ENCODE peak calls at places on chromosomes 16 and 17, in nine cellular contexts. F is NB4; P is stimulated activated naive CD8-positive, alpha-beta T cell treated with anti-CD3 and anti-CD28 coated beads, Interleukin-15, Interleukin-2, amounts not matched to agents 100 U/mL and 50 U/mL, for 24 hours; Y is DMS 273 treated with DMSO at 0.1 percent for 48 hours; M is A549; X is hypothalamus; W is NCI-H774; R is Ammon's horn; L is CD8-positive, alpha-beta T cell. K is an unnamed sample.

GRCh38 chr17:33689725-33690124 is 396.6 kb upstream of the ASIC2 start:
- DNase-seq in F (no peak), P (no peak), Y (no peak), M (peak; percentile 7), X (no peak), W (no peak), R (no peak), L (no peak), K (no peak)

GRCh38 chr17:76378548-76379274 is 5.7 kb upstream of the SPHK1 start:
- DNase-seq in F (no peak), P (no peak), Y (peak; percentile 84), M (no peak), X (no peak), W (no peak), R (no peak), L (no peak), K (no peak)

GRCh38 chr17:33688771-33689170 is 395.7 kb upstream of the ASIC2 start:
- DNase-seq in F (no peak), P (no peak), Y (no peak), M (no peak), X (no peak), W (no peak), R (no peak), L (no peak), K (no peak)

GRCh38 chr17:73011016-73011486 is 81.4 kb downstream of the SLC39A11 start:
- DNase-seq in F (peak; percentile 79), P (no peak), Y (no peak), M (no peak), X (no peak), W (no peak), R (no peak), L (no peak), K (no peak)

GRCh38 chr17:47797797-47798196 is 23.8 kb downstream of the OSBPL7 start:
- DNase-seq in F (peak; percentile 41), P (no peak), Y (no peak), M (no peak), X (no peak), W (no peak), R (no peak), L (no peak), K (no peak)

GRCh38 chr17:17839792-17840707 is 3.3 kb upstream of the SREBF1 start:
- DNase-seq in F (peak; percentile 93), P (peak; percentile 89), Y (peak; percentile 27), M (peak; percentile 90), X (peak; percentile 86), W (peak; percentile 84), R (peak; percentile 90), L (peak; percentile 70), K (peak; percentile 87)

GRCh38 chr17:28684963-28685362 is 23.0 kb downstream of the SUPT6H start:
- DNase-seq in F (peak; percentile 55), P (no peak), Y (peak; percentile 69), M (peak; percentile 86), X (no peak), W (no peak), R (peak; percentile 93), L (no peak), K (peak; percentile 73)

GRCh38 chr17:81396278-81396721 is 1.0 kb downstream of the BAHCC1 start:
- DNase-seq in F (no peak), P (no peak), Y (no peak), M (no peak), X (peak; percentile 52), W (peak; percentile 67), R (no peak), L (no peak), K (no peak)

GRCh38 chr16:11370084-11370931 is 25.0 kb downstream of the RMI2 start:
- DNase-seq in F (peak; percentile 84), P (no peak), Y (no peak), M (no peak), X (no peak), W (no peak), R (no peak), L (no peak), K (no peak)

GRCh38 chr16:13645525-13645924 is 274.4 kb upstream of the ERCC4 start:
- DNase-seq in F (no peak), P (no peak), Y (no peak), M (no peak), X (no peak), W (no peak), R (no peak), L (no peak), K (no peak)

GRCh38 chr17:45895969-45896793 is 1.8 kb downstream of the MAPT start:
- DNase-seq in F (no peak), P (peak; percentile 3), Y (no peak), M (peak; percentile 45), X (no peak), W (no peak), R (peak; percentile 28), L (no peak), K (no peak)

GRCh38 chr16:67987460-67988160 is 7.3 kb upstream of the DPEP3 start:
- DNase-seq in F (no peak), P (no peak), Y (no peak), M (no peak), X (no peak), W (no peak), R (peak; percentile 49), L (no peak), K (no peak)

GRCh38 chr16:86814256-86814655 is 235.9 kb downstream of the FOXL1 start:
- DNase-seq in F (no peak), P (no peak), Y (no peak), M (no peak), X (no peak), W (no peak), R (no peak), L (no peak), K (no peak)

GRCh38 chr17:11309850-11310249 is 68.8 kb downstream of the SHISA6 start:
- DNase-seq in F (no peak), P (no peak), Y (no peak), M (no peak), X (no peak), W (no peak), R (no peak), L (no peak), K (no peak)

GRCh38 chr17:28950017-28950751 is 1.1 kb downstream of the PHF12 start:
- DNase-seq in F (peak; percentile 88), P (peak; percentile 69), Y (peak; percentile 10), M (peak; percentile 64), X (no peak), W (peak; percentile 10), R (peak; percentile 70), L (peak; percentile 40), K (peak; percentile 47)

GRCh38 chr17:40864661-40865380 is 2.2 kb downstream of the KRT12 start:
- DNase-seq in F (no peak), P (no peak), Y (no peak), M (no peak), X (no peak), W (no peak), R (no peak), L (no peak), K (no peak)

GRCh38 chr17:82320956-82321927 is 3.8 kb upstream of the CD7 start:
- DNase-seq in F (peak; percentile 41), P (peak; percentile 84), Y (no peak), M (no peak), X (no peak), W (peak; percentile 17), R (no peak), L (peak; percentile 47), K (no peak)

GRCh38 chr16:10266809-10267208 is 84.6 kb upstream of the GRIN2A start:
- DNase-seq in F (no peak), P (peak; percentile 28), Y (no peak), M (no peak), X (no peak), W (no peak), R (no peak), L (no peak), K (no peak)

GRCh38 chr16:81560979-81561657 is 116.5 kb downstream of the CMIP start:
- DNase-seq in F (no peak), P (no peak), Y (no peak), M (no peak), X (no peak), W (no peak), R (no peak), L (no peak), K (no peak)

GRCh38 chr17:71180801-71181385 is 939.9 kb upstream of the SOX9 start:
- DNase-seq in F (no peak), P (no peak), Y (peak; percentile 11), M (peak; percentile 34), X (no peak), W (peak; percentile 91), R (no peak), L (no peak), K (no peak)

GRCh38 chr16:17072104-17072503 is 398.7 kb downstream of the XYLT1 start:
- DNase-seq in F (no peak), P (no peak), Y (no peak), M (no peak), X (no peak), W (no peak), R (peak; percentile 9), L (no peak), K (no peak)

GRCh38 chr17:9247401-9247938 is 226.2 kb downstream of the NTN1 start:
- DNase-seq in F (no peak), P (no peak), Y (no peak), M (no peak), X (peak; percentile 39), W (no peak), R (peak; percentile 74), L (no peak), K (no peak)

GRCh38 chr17:35907691-35908090 is 22.9 kb downstream of the RDM1 start:
- DNase-seq in F (no peak), P (no peak), Y (no peak), M (no peak), X (no peak), W (no peak), R (no peak), L (no peak), K (no peak)

K was measured in occipital lobe.